ENCODE peak calls at places on chromosomes 4 and X, in eight cellular contexts. R is gastrocnemius medialis, H is stomach, E is ovary, G is mammary epithelial cell, T is psoas muscle, I is heart left ventricle, A is WERI-Rb-1. B is an unnamed sample.

GRCh38 chr4:83180469-83180968 is 66.0 kb upstream of the PLAC8 start:
- DNase-seq in R (no peak), H (no peak), E (no peak), G (no peak), T (no peak), I (no peak), A (no peak), B (no peak)

GRCh38 chrX:39519213-39519544 is 578.6 kb downstream of the BCOR start:
- DNase-seq in R (no peak), H (peak; percentile 31), E (peak; percentile 52), G (no peak), T (no peak), I (peak; percentile 32), A (no peak), B (no peak)

GRCh38 chr4:3408793-3409330 is 32.9 kb upstream of the HGFAC start:
- DNase-seq in R (no peak), H (no peak), E (peak; percentile 6), G (no peak), T (peak; percentile 26), I (no peak), A (peak; percentile 2), B (no peak)

GRCh38 chrX:28920554-28920953 is 333.3 kb downstream of the IL1RAPL1 start:
- DNase-seq in R (no peak), H (no peak), E (no peak), G (no peak), T (no peak), I (no peak), A (no peak), B (no peak)

GRCh38 chr4:42627887-42628646 is 28.8 kb downstream of the ATP8A1 start:
- DNase-seq in R (peak; percentile 56), H (peak; percentile 81), E (peak; percentile 77), G (no peak), T (peak; percentile 85), I (peak; percentile 87), A (no peak), B (peak; percentile 88)

GRCh38 chrX:41718481-41719245 is 5.3 kb upstream of the GPR82 start:
- DNase-seq in R (no peak), H (no peak), E (no peak), G (no peak), T (no peak), I (no peak), A (no peak), B (no peak)

GRCh38 chrX:103378990-103379389 is 2.7 kb downstream of the BEX3 start:
- DNase-seq in R (no peak), H (no peak), E (no peak), G (no peak), T (no peak), I (no peak), A (no peak), B (no peak)

GRCh38 chr4:79064806-79065205 is 125.6 kb upstream of the PAQR3 start:
- DNase-seq in R (no peak), H (no peak), E (no peak), G (no peak), T (no peak), I (no peak), A (no peak), B (no peak)

GRCh38 chr4:2977116-2978097 is 14.0 kb downstream of the GRK4 start:
- DNase-seq in R (no peak), H (no peak), E (no peak), G (no peak), T (no peak), I (no peak), A (no peak), B (no peak)

GRCh38 chrX:39167791-39168190 is 366.5 kb downstream of the MID1IP1 start:
- DNase-seq in R (no peak), H (no peak), E (no peak), G (no peak), T (no peak), I (no peak), A (no peak), B (no peak)

GRCh38 chrX:31374786-31375185 is 302.9 kb upstream of the FTHL17 start:
- DNase-seq in R (no peak), H (no peak), E (no peak), G (no peak), T (no peak), I (no peak), A (no peak), B (no peak)

GRCh38 chr4:78267790-78268189 is 210.7 kb downstream of the FRAS1 start:
- DNase-seq in R (no peak), H (no peak), E (no peak), G (no peak), T (no peak), I (no peak), A (no peak), B (no peak)

GRCh38 chrX:20861113-20861512 is 513.1 kb upstream of the CNKSR2 start:
- DNase-seq in R (no peak), H (no peak), E (no peak), G (no peak), T (no peak), I (no peak), A (no peak), B (no peak)

GRCh38 chr4:10063544-10064300 is 42.4 kb upstream of the SLC2A9 start:
- DNase-seq in R (peak; percentile 41), H (peak; percentile 37), E (no peak), G (peak; percentile 70), T (peak; percentile 76), I (peak; percentile 69), A (peak; percentile 84), B (peak; percentile 80)

GRCh38 chrX:24996096-24996709 is 19.6 kb downstream of the ARX start:
- DNase-seq in R (no peak), H (no peak), E (no peak), G (no peak), T (no peak), I (no peak), A (no peak), B (no peak)

GRCh38 chrX:110081740-110082139 is 78.8 kb downstream of the TMEM164 start:
- DNase-seq in R (peak; percentile 51), H (peak; percentile 39), E (no peak), G (peak; percentile 72), T (peak; percentile 63), I (peak; percentile 32), A (no peak), B (peak; percentile 65)

GRCh38 chr4:130563185-130563890 is 1467.4 kb downstream of the C4orf33 start:
- DNase-seq in R (no peak), H (peak; percentile 30), E (no peak), G (peak; percentile 44), T (peak; percentile 53), I (peak; percentile 23), A (peak; percentile 79), B (peak; percentile 65)

GRCh38 chr4:25174674-25175073 is 14.4 kb upstream of the SEPSECS start:
- DNase-seq in R (no peak), H (no peak), E (no peak), G (peak; percentile 77), T (no peak), I (no peak), A (no peak), B (no peak)

GRCh38 chr4:25177147-25177546 is 16.9 kb upstream of the SEPSECS start:
- DNase-seq in R (no peak), H (no peak), E (no peak), G (no peak), T (no peak), I (no peak), A (no peak), B (no peak)

GRCh38 chr4:25169446-25169845 is 9.2 kb upstream of the SEPSECS start:
- DNase-seq in R (no peak), H (no peak), E (no peak), G (peak; percentile 32), T (no peak), I (no peak), A (no peak), B (no peak)

GRCh38 chr4:25171451-25171850 is 11.2 kb upstream of the SEPSECS start:
- DNase-seq in R (no peak), H (no peak), E (no peak), G (no peak), T (no peak), I (no peak), A (no peak), B (no peak)

DNA sequence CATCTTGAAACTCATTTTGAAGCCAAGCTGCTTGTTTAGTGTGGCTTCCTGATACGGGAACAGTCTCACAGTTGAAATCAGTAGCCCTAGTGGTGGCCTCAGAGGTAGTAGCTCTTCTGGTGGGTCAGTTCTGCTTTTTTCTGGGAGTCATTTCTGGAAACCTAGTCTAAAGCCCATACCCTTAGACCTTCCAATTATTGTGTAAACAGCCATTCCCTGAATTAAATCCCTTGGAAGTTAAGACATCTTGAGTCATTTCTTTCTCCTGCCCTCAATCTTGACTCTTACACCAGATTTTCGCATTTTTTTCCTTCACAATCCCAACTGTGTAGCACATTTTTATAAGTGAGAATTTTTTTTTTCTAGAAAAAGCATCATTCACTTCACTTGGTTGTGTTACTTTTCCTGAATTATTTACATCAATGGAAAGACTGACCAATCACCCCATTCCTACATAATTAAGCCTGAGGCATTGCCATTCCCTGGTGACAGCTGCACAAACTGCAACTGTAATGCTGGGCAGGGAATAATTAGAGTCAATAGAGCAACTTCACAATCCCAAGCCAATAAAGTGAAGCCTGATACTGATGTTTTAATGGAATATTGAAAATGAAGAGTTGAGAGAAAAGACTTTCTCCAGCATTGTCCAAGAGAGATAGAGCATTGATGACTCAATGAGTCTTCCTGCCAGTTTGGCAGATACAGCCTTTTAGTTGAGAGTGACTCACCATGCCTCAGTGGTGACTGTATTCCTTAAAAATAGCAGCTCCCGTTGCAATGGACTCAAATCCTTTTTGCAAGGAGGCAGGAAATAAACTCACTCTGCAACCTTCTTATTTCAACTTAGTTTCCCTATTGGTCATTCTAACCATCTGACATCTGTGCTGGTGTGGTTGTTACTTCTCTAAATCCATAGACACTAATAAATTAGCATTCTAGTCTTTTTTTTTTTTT is 13.0 kb upstream of the SEPSECS start:
- DNase-seq in R (peak; percentile 69), H (no peak), E (peak; percentile 66), G (peak; percentile 96), T (no peak), I (peak; percentile 74), A (no peak), B (peak; percentile 72)
- TF ChIP-seq CTCF in R (no peak), H (no peak), E (no peak), G (no peak), T (no peak), I (no peak), A (no peak), B (no peak)

DNA sequence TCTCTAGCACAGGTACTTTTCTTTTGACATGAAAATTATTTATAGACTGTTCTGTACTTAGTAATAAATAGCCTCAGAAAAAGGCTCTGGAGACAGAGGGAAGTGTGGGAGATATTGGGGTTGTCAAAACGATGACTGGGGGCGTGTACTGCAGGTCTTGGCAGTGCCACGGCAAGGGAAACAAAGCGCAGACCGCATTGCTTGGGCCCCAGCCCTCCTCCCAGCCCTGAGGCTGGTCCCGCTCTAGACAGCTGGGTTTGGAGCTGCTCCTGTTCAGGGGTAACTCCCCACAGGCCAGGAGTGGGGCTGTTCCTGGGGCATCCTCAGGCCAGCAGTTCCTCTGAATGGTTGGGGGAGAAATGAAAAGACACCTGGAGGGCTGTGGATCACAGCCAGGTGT is 131.7 kb downstream of the RASL11B start:
- DNase-seq in R (no peak), H (no peak), E (no peak), G (no peak), T (no peak), I (no peak), A (no peak), B (no peak)
- H3K27ac ChIP-seq in R (no peak overlapping the region), H (no peak overlapping the region), E (peak overlapping the region; percentile 68), G (no peak overlapping the region), T (no peak overlapping the region), I (no peak overlapping the region), A (no peak overlapping the region), B (peak overlapping the region; percentile 18)

GRCh38 chrX:49754238-49754857 is 58.6 kb upstream of the PAGE1 start:
- DNase-seq in R (peak; percentile 10), H (peak; percentile 46), E (peak; percentile 42), G (peak; percentile 3), T (peak; percentile 56), I (peak; percentile 7), A (peak; percentile 38), B (no peak)
- TF ChIP-seq CTCF in R (peak; percentile 65), H (peak; percentile 47), E (peak; percentile 27), G (peak; percentile 71), T (peak; percentile 71), I (peak; percentile 50), A (peak; percentile 92), B (peak; percentile 40)

GRCh38 chr4:105191621-105192210 is 45.0 kb downstream of the TET2 start:
- DNase-seq in R (no peak), H (no peak), E (no peak), G (peak; percentile 19), T (no peak), I (no peak), A (peak; percentile 60), B (no peak)
- H3K27ac ChIP-seq in R (peak overlapping the region; percentile 21), H (no peak overlapping the region), E (no peak overlapping the region), G (no peak overlapping the region), T (peak overlapping the region; percentile 4), I (peak overlapping the region; percentile 16), A (no peak overlapping the region), B (peak overlapping the region; percentile 55)